ENCODE peak calls at places on chromosomes 16 and 17, in nine cellular contexts. N, X, Q, M, V, J, H, S and C are unnamed samples.

GRCh38 chr16:47045023-47045422 is 71.5 kb upstream of the DNAJA2 start:
- DNase-seq in Q (no peak), V (peak; percentile 58), J (no peak), M (no peak), S (no peak), N (no peak), X (peak; percentile 50), H (no peak), C (no peak)

GRCh38 chr16:85955566-85955965 is 56.6 kb downstream of the IRF8 start:
- DNase-seq in J (no peak), M (peak; percentile 51), X (no peak), Q (no peak), H (no peak), S (no peak), V (no peak), N (no peak), C (no peak)

GRCh38 chr17:40646791-40647548 is 648 bp downstream of the SMARCE1 start:
- DNase-seq in N (peak; percentile 20), V (peak; percentile 50), Q (peak; percentile 63), X (no peak), H (no peak), J (no peak), M (no peak), S (no peak), C (peak; percentile 58)

GRCh38 chr16:3065069-3065741 is at the start of gene IL32:
- DNase-seq in Q (no peak), S (no peak), M (no peak), V (no peak), X (peak; percentile 77), N (no peak), H (peak; percentile 37), J (peak; percentile 70), C (peak; percentile 66)

GRCh38 chr16:554640-555413 is 5.4 kb upstream of the PRR35 start:
- DNase-seq in Q (no peak), H (no peak), V (no peak), S (no peak), X (no peak), M (no peak), J (no peak), N (no peak), C (peak; percentile 21)

GRCh38 chr16:77290451-77291110 is 91.4 kb downstream of the SYCE1L start:
- DNase-seq in H (no peak), M (no peak), Q (no peak), V (no peak), N (no peak), J (no peak), S (no peak), X (peak; percentile 44), C (no peak)

GRCh38 chr16:75837681-75838080 is 111.4 kb upstream of the CPHXL start:
- DNase-seq in X (no peak), M (no peak), S (no peak), H (no peak), Q (no peak), J (no peak), V (peak; percentile 37), N (no peak), C (no peak)

GRCh38 chr16:23423496-23424049 is 29.4 kb downstream of the COG7 start:
- DNase-seq in X (peak; percentile 97), M (no peak), Q (no peak), S (no peak), H (peak; percentile 91), N (no peak), V (peak; percentile 41), J (no peak), C (peak; percentile 46)

GRCh38 chr17:78427140-78427539 is 48.7 kb downstream of the PGS1 start:
- DNase-seq in Q (no peak), X (no peak), M (no peak), H (no peak), V (no peak), S (no peak), J (no peak), N (no peak), C (no peak)

GRCh38 chr17:82056729-82057621 is 5.3 kb downstream of the GPS1 start:
- DNase-seq in Q (no peak), M (no peak), V (no peak), X (no peak), J (no peak), S (peak; percentile 76), H (no peak), N (no peak), C (no peak)

GRCh38 chr17:7548585-7549400 is at the start of gene TNFSF12:
- DNase-seq in X (no peak), M (peak; percentile 62), V (no peak), Q (no peak), N (peak; percentile 50), H (no peak), J (peak; percentile 44), S (peak; percentile 94), C (peak; percentile 38)